ENCODE peak calls at places on chromosomes 13 and 19, in ten cellular contexts. T is BJ; E is Panc1; X is mesenchymal stem cell; N is CD8-positive, alpha-beta T cell; Z is left ventricle myocardium inferior; R is H7; A is HepG2; J is naive thymus-derived CD4-positive, alpha-beta T cell; Y is mammary epithelial cell. S is an unnamed sample. For H3K27me3, the result is how much of the 10 kb centered on the place peaks cover.

GRCh38 chr13:79658333-79658975 is 177.5 kb downstream of the NDFIP2 start:
- DNase-seq in A (no peak), X (peak), R (no peak), T (no peak), E (no peak), Y (no peak), J (no peak), Z (no peak), N (no peak), S (no peak)

GRCh38 chr19:10510301-10510802 is 6.9 kb downstream of the S1PR5 start:
- DNase-seq in R (peak), Y (peak), J (no peak), Z (no peak), N (peak), A (peak), E (no peak), X (no peak), T (no peak), S (no peak)

GRCh38 chr19:2488942-2489731 is 13.2 kb downstream of the GADD45B start:
- DNase-seq in E (no peak), N (no peak), X (peak), Y (no peak), T (no peak), Z (peak), A (no peak), R (peak), J (no peak), S (peak)

GRCh38 chr19:31099470-31100190 is 249.6 kb downstream of the TSHZ3 start:
- DNase-seq in Z (no peak), N (no peak), Y (no peak), J (no peak), R (peak), A (no peak), E (no peak), X (no peak), T (no peak), S (no peak)

GRCh38 chr19:27635401-27635800 is 1577.5 kb downstream of the UQCRFS1 start:
- DNase-seq in J (no peak), X (no peak), Y (no peak), A (no peak), T (no peak), R (no peak), Z (no peak), E (no peak), N (no peak), S (no peak)

GRCh38 chr13:103222683-103223082 is 156.5 kb upstream of the SLC10A2 start:
- DNase-seq in E (no peak), Y (peak), A (no peak), X (no peak), T (no peak), Z (no peak), J (no peak), N (no peak), R (no peak), S (no peak)

GRCh38 chr13:113506025-113506685 is 15.6 kb upstream of the DCUN1D2 start:
- DNase-seq in R (no peak), Z (no peak), E (no peak), N (no peak), J (no peak), Y (no peak), A (no peak), X (no peak), T (no peak), S (no peak)

GRCh38 chr19:39582891-39583625 is 19.3 kb upstream of the LGALS13 start:
- DNase-seq in E (no peak), T (no peak), J (no peak), R (no peak), Y (no peak), A (no peak), X (no peak), Z (no peak), N (no peak), S (no peak)

GRCh38 chr13:82364525-82364924 is 1517.7 kb downstream of the SLITRK1 start:
- DNase-seq in Z (no peak), R (no peak), E (no peak), T (no peak), X (no peak), A (no peak), J (no peak), Y (no peak), N (no peak), S (no peak)

GRCh38 chr13:103157034-103157433 is 90.8 kb upstream of the SLC10A2 start:
- DNase-seq in X (no peak), R (no peak), E (no peak), J (no peak), N (no peak), T (no peak), Z (no peak), A (no peak), Y (peak), S (no peak)

GRCh38 chr19:28126499-28126898 is 1086.5 kb downstream of the UQCRFS1 start:
- DNase-seq in X (no peak), Z (no peak), N (no peak), J (no peak), A (no peak), E (no peak), Y (no peak), R (no peak), T (no peak), S (no peak)

GRCh38 chr19:4717966-4718701 is 5.5 kb downstream of the DPP9 start:
- DNase-seq in E (no peak), R (no peak), N (no peak), Y (no peak), A (no peak), Z (no peak), J (no peak), T (no peak), X (no peak), S (no peak)

GRCh38 chr19:47471733-47472457 is at the start of gene SLC8A2:
- DNase-seq in T (no peak), Z (peak), N (peak), X (peak), Y (peak), J (peak), R (peak), E (no peak), A (peak), S (no peak)

GRCh38 chr13:51252954-51253531 is 30.8 kb downstream of the FAM124A start:
- DNase-seq in Z (no peak), T (no peak), X (no peak), R (no peak), E (no peak), J (no peak), A (no peak), N (no peak), Y (no peak), S (no peak)

GRCh38 chr19:47437500-47437899 is 18.2 kb upstream of the MEIS3 start:
- DNase-seq in T (no peak), Y (no peak), A (no peak), J (no peak), R (no peak), E (no peak), N (no peak), X (no peak), Z (no peak), S (peak)

GRCh38 chr19:41570639-41571112 is 5.3 kb upstream of the CEACAM21 start:
- DNase-seq in A (peak), X (peak), Z (peak), Y (peak), J (peak), E (peak), R (peak), N (peak), T (no peak), S (peak)

GRCh38 chr13:50410921-50411712 is 395.9 kb downstream of the KCNRG start:
- DNase-seq in J (no peak), Y (peak), T (peak), N (no peak), Z (no peak), R (no peak), E (peak), X (peak), A (peak), S (no peak)

GRCh38 chr19:51602189-51602854 is 27.9 kb downstream of the SIGLEC5 start:
- DNase-seq in E (no peak), R (no peak), T (no peak), Z (no peak), A (no peak), Y (no peak), N (no peak), J (no peak), X (no peak), S (no peak)

GRCh38 chr13:114123448-114123847 is 9.0 kb downstream of the RASA3 start:
- DNase-seq in R (peak), N (peak), Y (no peak), J (no peak), T (no peak), Z (no peak), A (no peak), X (no peak), E (no peak), S (no peak)

GRCh38 chr19:32824906-32825608 is 44.5 kb downstream of the SLC7A9 start:
- DNase-seq in X (no peak), Y (no peak), A (no peak), J (no peak), T (no peak), E (no peak), N (no peak), R (no peak), Z (no peak), S (no peak)

GRCh38 chr19:662207-662961 is 630 bp downstream of the RNF126 start:
- DNase-seq in N (peak), J (peak), T (no peak), Y (peak), R (peak), E (no peak), X (peak), Z (no peak), A (peak), S (peak)

GRCh38 chr13:110300090-110300815 is 6.7 kb downstream of the COL4A1 start:
- DNase-seq in A (no peak), Z (no peak), N (no peak), T (no peak), Y (no peak), R (no peak), X (peak), E (no peak), J (no peak), S (no peak)

GRCh38 chr13:46041335-46041934 is 11.1 kb downstream of the ZC3H13 start:
- DNase-seq in Y (no peak), R (no peak), T (no peak), N (no peak), J (no peak), E (no peak), Z (no peak), A (no peak), X (no peak), S (no peak)

GRCh38 chr13:47794963-47795362 is 206.1 kb downstream of the SUCLA2 start:
- DNase-seq in J (no peak), A (peak), R (peak), Z (no peak), T (no peak), Y (peak), N (no peak), E (no peak), X (peak), S (no peak)

GRCh38 chr19:34066007-34066656 is 106.2 kb upstream of the LSM14A start:
- DNase-seq in J (no peak), R (peak), A (no peak), E (no peak), Z (no peak), X (no peak), T (no peak), N (no peak), Y (no peak), S (no peak)

GRCh38 chr19:41428481-41428859 is 1.3 kb upstream of the B3GNT8 start:
- DNase-seq in Z (no peak), J (no peak), E (no peak), T (no peak), X (no peak), Y (no peak), A (no peak), N (no peak), R (no peak), S (no peak)

GRCh38 chr19:16541526-16542044 is 652 bp downstream of the CHERP start:
- DNase-seq in Y (peak), T (no peak), R (peak), N (no peak), X (no peak), J (no peak), A (no peak), E (no peak), Z (no peak), S (no peak)

GRCh38 chr19:48123907-48124675 is 13.5 kb upstream of the PLA2G4C start:
- DNase-seq in J (no peak), A (peak), N (no peak), X (no peak), E (no peak), Y (peak), R (no peak), T (peak), Z (no peak), S (no peak)

GRCh38 chr19:10961073-10961762 is 388 bp downstream of the SMARCA4 start:
- DNase-seq in Y (no peak), E (no peak), J (no peak), T (no peak), X (no peak), A (no peak), N (no peak), Z (peak), R (peak), S (peak)

GRCh38 chr19:56112313-56112709 is 8.8 kb downstream of the ZNF787 start:
- DNase-seq in J (no peak), R (peak), Y (no peak), Z (no peak), T (no peak), A (no peak), N (no peak), E (no peak), X (no peak), S (peak)

GRCh38 chr19:50870417-50871089 is 2.7 kb upstream of the KLK2 start:
- DNase-seq in N (no peak), R (peak), T (no peak), Y (no peak), X (no peak), J (no peak), Z (no peak), A (peak), E (no peak), S (no peak)

GRCh38 chr13:110129539-110130186 is 177.3 kb downstream of the COL4A1 start:
- DNase-seq in Y (no peak), X (no peak), R (no peak), E (no peak), J (no peak), N (no peak), T (no peak), Z (no peak), A (no peak), S (no peak)

GRCh38 chr19:46494115-46494935 is 1.3 kb downstream of the PNMA8B start:
- DNase-seq in R (peak), Y (no peak), N (no peak), X (no peak), J (no peak), T (no peak), Z (no peak), A (no peak), E (no peak), S (no peak)

GRCh38 chr19:57776764-57777296 is 7.4 kb downstream of the ZNF586 start:
- DNase-seq in A (no peak), N (no peak), J (no peak), R (no peak), X (no peak), E (no peak), Y (no peak), T (no peak), Z (no peak), S (no peak)

GRCh38 chr19:12833418-12833746 is 997 bp downstream of the RTBDN start:
- DNase-seq in Y (no peak), X (no peak), E (no peak), N (no peak), R (no peak), T (no peak), Z (no peak), A (no peak), J (no peak), S (no peak)
- H3K27me3 ChIP-seq in Y (under half), X (half or more), E (under half), N (half or more), R (under half), T (under half), Z (half or more), A (under half), J (under half), S (half or more)

DNA sequence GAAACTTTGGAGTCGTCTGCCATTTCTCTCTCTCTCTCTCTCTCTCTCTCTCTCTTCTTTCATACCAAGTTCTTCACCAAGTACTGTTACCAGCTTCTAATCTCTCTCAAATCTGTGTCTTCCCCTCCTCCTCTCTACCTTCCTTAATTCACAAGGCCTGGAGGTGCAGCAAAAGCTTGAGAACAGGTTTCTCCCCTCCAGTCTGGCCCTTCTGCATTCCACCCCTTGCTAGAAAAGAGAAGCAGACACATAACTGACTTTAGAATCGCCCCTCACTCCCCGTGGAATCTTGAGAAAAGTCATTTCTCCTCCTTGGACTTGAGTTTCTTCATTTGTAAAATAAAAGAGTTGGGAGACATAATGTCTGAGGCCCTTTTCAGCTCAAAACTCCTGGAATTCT is 20.5 kb downstream of the AMER2 start:
- DNase-seq in Y (no peak), N (no peak), J (no peak), R (no peak), A (no peak), Z (no peak), X (no peak), E (no peak), T (no peak), S (no peak)
- H3K4me3 ChIP-seq in Y (no peak), N (no peak), J (no peak), R (no peak), A (no peak), Z (no peak), X (no peak), E (no peak), T (no peak), S (no peak)

GRCh38 chr19:19215792-19216191 is 4.0 kb downstream of the NCAN start:
- DNase-seq in R (no peak), X (no peak), N (no peak), T (no peak), Z (no peak), E (no peak), A (no peak), J (no peak), Y (no peak), S (no peak)
- H3K27me3 ChIP-seq in R (under half), X (half or more), N (under half), T (under half), Z (half or more), E (under half), A (under half), J (under half), Y (under half), S (under half)

DNA sequence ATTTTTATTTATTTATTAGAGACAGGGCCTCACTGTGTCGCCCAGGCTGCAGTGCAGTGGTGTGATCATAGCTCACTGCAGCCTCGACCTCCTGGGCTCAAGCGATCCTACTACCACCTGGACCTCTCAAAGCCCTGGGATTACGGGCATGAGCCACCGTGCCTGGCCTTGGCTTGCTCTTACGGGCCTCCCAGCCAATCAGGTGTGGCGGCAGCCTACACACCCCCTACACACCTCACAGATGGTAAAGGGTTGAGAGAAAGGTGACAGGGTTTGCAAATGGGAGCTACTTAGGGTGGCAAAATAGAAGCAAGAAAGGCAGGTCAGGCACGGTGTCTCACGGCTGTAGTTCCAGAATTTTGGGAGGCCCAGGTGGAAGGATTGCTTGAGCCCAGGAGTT is 1.0 kb upstream of the ZBTB32 start:
- DNase-seq in Z (no peak), Y (no peak), A (no peak), X (no peak), N (no peak), E (no peak), J (no peak), R (peak), T (no peak), S (no peak)
- H3K4me3 ChIP-seq in Z (peak), Y (no peak), A (peak), X (no peak), N (no peak), E (peak), J (no peak), R (no peak), T (no peak), S (peak)

GRCh38 chr19:53634768-53635167 is 3.0 kb downstream of the DPRX start:
- DNase-seq in T (no peak), E (no peak), R (no peak), N (no peak), X (no peak), A (peak), Z (no peak), Y (no peak), J (no peak), S (no peak)
- H3K27me3 ChIP-seq in T (under half), E (under half), R (under half), N (under half), X (under half), A (under half), Z (under half), Y (under half), J (under half), S (under half)

DNA sequence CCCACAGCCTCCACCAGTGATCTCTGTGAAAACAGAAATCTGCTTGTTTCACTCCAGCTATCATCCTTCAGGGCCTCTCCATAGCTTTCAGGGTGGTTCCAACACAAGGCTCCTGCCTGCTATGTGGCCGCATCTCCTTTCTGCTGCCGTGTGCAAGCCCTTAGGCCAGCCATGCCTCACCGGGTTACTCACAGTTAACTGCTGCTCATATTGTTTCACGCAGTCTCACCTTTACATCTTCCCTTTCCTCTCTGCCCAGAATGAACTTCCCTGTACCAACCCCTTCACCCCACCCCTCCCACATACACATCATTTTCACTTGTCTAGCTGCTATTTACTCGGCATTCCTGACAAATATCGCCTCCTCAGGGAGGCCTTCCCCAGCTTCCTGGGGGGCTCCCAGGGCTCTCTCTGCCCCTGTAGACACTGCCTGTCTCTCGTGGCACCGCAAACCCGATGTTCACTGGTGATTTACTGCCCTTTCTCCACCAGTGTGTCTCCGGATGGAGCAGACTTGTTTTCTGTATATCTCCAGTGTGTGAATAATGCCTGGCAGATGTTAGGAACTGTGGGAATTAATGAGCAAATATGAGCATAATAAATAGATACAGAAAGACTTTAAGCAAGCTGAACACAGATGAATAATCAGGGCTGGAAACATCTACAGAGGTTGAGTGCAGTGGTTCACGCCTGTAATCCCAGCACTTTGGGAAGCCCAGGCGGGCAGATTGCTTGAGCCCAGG is 39.3 kb upstream of the GPR183 start:
- DNase-seq in N (no peak), J (no peak), A (no peak), Z (no peak), X (no peak), E (no peak), T (no peak), Y (no peak), R (no peak), S (no peak)
- H3K4me3 ChIP-seq in N (no peak), J (no peak), A (no peak), Z (no peak), X (no peak), E (no peak), T (no peak), Y (no peak), R (no peak), S (no peak)